ENCODE peak calls at places on chromosomes 11 and 22, in five cellular contexts. M, U, Y, N and V are unnamed samples.

GRCh38 chr11:47907499-47907898 is 59.3 kb upstream of the NUP160 start:
- DNase-seq in M (no peak), U (no peak), Y (no peak), N (no peak), V (no peak)

GRCh38 chr22:36332623-36333331 is 55.0 kb downstream of the MYH9 start:
- DNase-seq in M (no peak), U (peak; percentile 68), Y (no peak), N (no peak), V (peak; percentile 34)

GRCh38 chr11:125272092-125272491 is 107.5 kb downstream of the PKNOX2 start:
- DNase-seq in M (no peak), U (no peak), Y (no peak), N (no peak), V (no peak)

GRCh38 chr11:62909107-62909894 is 11.9 kb downstream of the CHRM1 start:
- DNase-seq in M (no peak), U (no peak), Y (peak; percentile 19), N (no peak), V (no peak)

GRCh38 chr22:17563936-17564391 is 666 bp downstream of the SLC25A18 start:
- DNase-seq in M (no peak), U (no peak), Y (peak; percentile 26), N (no peak), V (no peak)

GRCh38 chr11:121153472-121153871 is 52.4 kb downstream of the TECTA start:
- DNase-seq in M (no peak), U (no peak), Y (no peak), N (no peak), V (no peak)

GRCh38 chr11:111299111-111300026 is 1.0 kb downstream of the POU2AF3 start:
- DNase-seq in M (no peak), U (no peak), Y (peak; percentile 43), N (peak; percentile 70), V (peak; percentile 31)

GRCh38 chr11:110710520-110711381 is 1.5 kb downstream of the ARHGAP20 start:
- DNase-seq in M (no peak), U (no peak), Y (no peak), N (no peak), V (peak; percentile 2)

GRCh38 chr11:126432065-126432461 is 76.6 kb downstream of the ST3GAL4 start:
- DNase-seq in M (no peak), U (no peak), Y (no peak), N (no peak), V (no peak)